ENCODE peak calls at places on chromosomes 6 and 20, in five cellular contexts. Y is CD4-positive, CD25-positive, alpha-beta regulatory T cell; K is cardiac muscle cell; M is IMR-90; H is heart right ventricle. U is an unnamed sample. For H3K27me3 and H3K4me1, the result is how much of the 10 kb centered on the place peaks cover.

GRCh38 chr6:89667872-89668556 is 29.5 kb upstream of the LYRM2 start:
- DNase-seq in M (no peak), Y (no peak), H (no peak), K (peak), U (no peak)

GRCh38 chr20:17568972-17569471 is 853 bp upstream of the DSTN start:
- DNase-seq in K (peak), H (peak), M (peak), Y (peak), U (peak)

GRCh38 chr20:43460172-43460829 is 2.6 kb downstream of the SRSF6 start:
- DNase-seq in K (no peak), M (no peak), Y (no peak), H (no peak), U (no peak)

GRCh38 chr20:13487202-13487601 is 151.5 kb downstream of the TASP1 start:
- DNase-seq in H (no peak), K (no peak), Y (no peak), M (no peak), U (no peak)

GRCh38 chr6:51846531-51846930 is 240.9 kb downstream of the PKHD1 start:
- DNase-seq in H (no peak), K (no peak), Y (no peak), M (no peak), U (no peak)

GRCh38 chr6:33324139-33324538 is 6.6 kb upstream of the ZBTB22 start:
- DNase-seq in M (no peak), Y (no peak), H (no peak), K (no peak), U (no peak)

GRCh38 chr20:7744411-7744810 is 195.8 kb downstream of the HAO1 start:
- DNase-seq in K (peak), H (no peak), M (peak), Y (no peak), U (no peak)

GRCh38 chr6:41352396-41352795 is 17.0 kb downstream of the NCR2 start:
- DNase-seq in M (no peak), Y (no peak), H (no peak), K (no peak), U (no peak)

GRCh38 chr6:134689177-134689576 is 260.7 kb downstream of the ALDH8A1 start:
- DNase-seq in M (no peak), H (no peak), Y (no peak), K (no peak), U (no peak)

GRCh38 chr6:27149140-27149539 is 98.4 kb upstream of the PRSS16 start:
- DNase-seq in Y (no peak), H (no peak), M (no peak), K (no peak), U (no peak)

GRCh38 chr6:156699017-156699421 is 78.2 kb upstream of the ARID1B start:
- DNase-seq in Y (no peak), M (peak), H (no peak), K (peak), U (no peak)

GRCh38 chr20:18657575-18657974 is 69.7 kb downstream of the DTD1 start:
- DNase-seq in Y (no peak), M (peak), K (peak), H (no peak), U (no peak)

GRCh38 chr6:5290500-5290899 is 29.2 kb downstream of the FARS2 start:
- DNase-seq in M (no peak), H (no peak), K (no peak), Y (no peak), U (no peak)

GRCh38 chr6:903746-904145 is 210.8 kb upstream of the EXOC2 start:
- DNase-seq in Y (no peak), H (no peak), K (no peak), M (peak), U (no peak)

GRCh38 chr20:7650481-7650880 is 289.8 kb downstream of the HAO1 start:
- DNase-seq in Y (no peak), K (peak), H (no peak), M (no peak), U (no peak)

GRCh38 chr6:140311146-140311545 is 936.7 kb upstream of the CITED2 start:
- DNase-seq in K (no peak), H (no peak), M (peak), Y (no peak), U (no peak)

GRCh38 chr6:43780293-43780692 is 10.3 kb downstream of the VEGFA start:
- DNase-seq in M (no peak), K (no peak), H (no peak), Y (no peak), U (no peak)

GRCh38 chr6:299050-299980 is 7.0 kb downstream of the DUSP22 start:
- DNase-seq in Y (no peak), M (peak), H (no peak), K (no peak), U (no peak)

GRCh38 chr20:17665756-17666155 is 16.3 kb downstream of the RRBP1 start:
- DNase-seq in Y (no peak), M (no peak), K (no peak), H (no peak), U (no peak)

GRCh38 chr20:47173596-47174216 is 182.8 kb downstream of the ZMYND8 start:
- DNase-seq in H (no peak), K (no peak), M (no peak), Y (no peak), U (no peak)

GRCh38 chr20:48437146-48437545 is 390.7 kb downstream of the PREX1 start:
- DNase-seq in H (no peak), M (no peak), K (no peak), Y (no peak), U (no peak)

GRCh38 chr6:37244430-37245310 is 12.9 kb upstream of the TBC1D22B start:
- DNase-seq in H (peak), K (peak), M (peak), Y (no peak), U (peak)

GRCh38 chr6:133567656-133568055 is 321.3 kb upstream of the TCF21 start:
- DNase-seq in H (no peak), Y (no peak), K (no peak), M (peak), U (no peak)

GRCh38 chr6:151388997-151389639 is 2.2 kb downstream of the ZBTB2 start:
- DNase-seq in H (no peak), K (no peak), M (no peak), Y (no peak), U (no peak)

GRCh38 chr20:41407617-41408016 is 41.0 kb upstream of the EMILIN3 start:
- DNase-seq in K (peak), M (no peak), Y (no peak), H (no peak), U (no peak)

GRCh38 chr20:9088556-9088955 is 19.7 kb downstream of the PLCB4 start:
- DNase-seq in H (no peak), K (no peak), M (no peak), Y (no peak), U (no peak)

GRCh38 chr20:8132632-8133587 is 844 bp downstream of the PLCB1 start:
- DNase-seq in M (no peak), H (peak), K (peak), Y (peak), U (peak)

GRCh38 chr6:168996106-168996505 is 257.5 kb downstream of the THBS2 start:
- DNase-seq in H (no peak), Y (no peak), K (no peak), M (no peak), U (no peak)

GRCh38 chr20:58420798-58421496 is 31.9 kb downstream of the VAPB start:
- DNase-seq in K (peak), H (no peak), M (peak), Y (no peak), U (no peak)

GRCh38 chr6:5541751-5542432 is 280.6 kb downstream of the FARS2 start:
- DNase-seq in Y (no peak), K (peak), M (peak), H (no peak), U (no peak)

GRCh38 chr6:18585032-18585573 is 198.0 kb downstream of the RNF144B start:
- DNase-seq in K (peak), H (no peak), Y (no peak), M (peak), U (no peak)

GRCh38 chr6:35360349-35361138 is 18.2 kb downstream of the PPARD start:
- DNase-seq in K (peak), H (peak), Y (no peak), M (peak), U (peak)

GRCh38 chr6:70241991-70242420 is 60.9 kb downstream of the COL9A1 start:
- DNase-seq in K (no peak), Y (no peak), H (no peak), M (no peak), U (no peak)

GRCh38 chr6:158377866-158378265 is 65.6 kb downstream of the TULP4 start:
- DNase-seq in Y (no peak), H (no peak), M (peak), K (no peak), U (no peak)

GRCh38 chr6:39594304-39594703 is 130.9 kb downstream of the KIF6 start:
- DNase-seq in H (no peak), K (no peak), M (no peak), Y (no peak), U (no peak)

GRCh38 chr6:80021591-80021990 is 17.1 kb downstream of the TTK start:
- DNase-seq in K (no peak), H (no peak), M (no peak), Y (no peak), U (no peak)

GRCh38 chr6:8082954-8083858 is 19.0 kb upstream of the BLOC1S5 start:
- DNase-seq in Y (no peak), M (peak), K (peak), H (no peak), U (peak)

GRCh38 chr6:42417641-42418112 is 34.0 kb downstream of the TRERF1 start:
- DNase-seq in Y (peak), M (no peak), K (peak), H (no peak), U (no peak)

GRCh38 chr20:41575412-41575811 is 42.8 kb downstream of the CHD6 start:
- DNase-seq in M (no peak), H (no peak), Y (no peak), K (no peak), U (no peak)

GRCh38 chr6:46219661-46220060 is 48.9 kb upstream of the ENPP5 start:
- DNase-seq in K (no peak), Y (no peak), M (no peak), H (no peak), U (no peak)
- H3K27ac ChIP-seq in K (no peak), Y (no peak), M (no peak), H (no peak), U (no peak)

GRCh38 chr20:666877-667276 is 8.7 kb downstream of the SCRT2 start:
- DNase-seq in Y (no peak), K (no peak), H (no peak), M (no peak), U (no peak)
- H3K27me3 ChIP-seq in Y (under half), K (under half), H (half or more), M (half or more), U (under half)

DNA sequence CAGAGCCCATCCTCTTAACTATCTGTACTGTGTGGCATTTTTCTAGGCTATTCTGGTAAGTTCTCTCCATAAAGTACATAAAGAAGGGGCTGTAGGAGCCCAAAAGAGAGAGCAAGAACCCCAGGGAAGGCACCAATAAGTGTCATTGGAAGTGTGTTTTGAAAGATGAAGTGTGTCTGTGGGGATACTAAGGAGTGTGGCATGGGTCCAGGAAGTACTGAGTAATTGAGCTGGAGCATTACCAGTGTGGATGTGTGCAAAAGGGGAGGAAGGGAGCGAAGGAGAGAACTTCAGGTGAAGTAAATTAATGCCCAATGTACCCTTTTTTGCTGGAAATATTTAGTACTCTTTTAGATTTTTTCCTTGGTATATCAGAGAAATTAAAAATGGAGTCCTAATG is 63.9 kb downstream of the KCNS1 start:
- DNase-seq in M (peak), K (peak), H (no peak), Y (no peak), U (no peak)
- H3K4me1 ChIP-seq in M (under half), K (under half), H (under half), Y (half or more), U (under half)

GRCh38 chr6:11042750-11043551 is 1.2 kb downstream of the ELOVL2 start:
- DNase-seq in K (peak), Y (peak), H (no peak), M (peak), U (no peak)
- H3K27ac ChIP-seq in K (no peak), Y (no peak), H (no peak), M (peak), U (no peak)

GRCh38 chr20:38673261-38673660 is 51.0 kb upstream of the SLC32A1 start:
- DNase-seq in K (no peak), Y (no peak), H (no peak), M (no peak), U (no peak)
- H3K27me3 ChIP-seq in K (under half), Y (under half), H (half or more), M (under half), U (under half)

GRCh38 chr20:62925420-62926228 is 681 bp downstream of the DIDO1 start:
- DNase-seq in H (peak), K (peak), M (peak), Y (peak), U (no peak)

GRCh38 chr20:62926229-62927127 is at the start of gene DIDO1:
- DNase-seq in M (peak), Y (peak), H (peak), K (peak), U (peak)

GRCh38 chr20:62928246-62928939 is 2.1 kb upstream of the DIDO1 start:
- DNase-seq in K (no peak), M (no peak), H (no peak), Y (no peak), U (peak)

GRCh38 chr20:62929051-62929538 is 2.8 kb upstream of the DIDO1 start:
- DNase-seq in K (peak), H (peak), Y (peak), M (peak), U (peak)

GRCh38 chr20:62927128-62927705 is 912 bp upstream of the DIDO1 start:
- DNase-seq in H (no peak), K (no peak), M (no peak), Y (no peak), U (no peak)
- H3K4me1 ChIP-seq in H (half or more), K (under half), M (under half), Y (half or more), U (under half)

GRCh38 chr6:147770221-147770620 is 261.7 kb downstream of the SAMD5 start:
- DNase-seq in Y (no peak), M (no peak), H (no peak), K (no peak), U (no peak)
- H3K27ac ChIP-seq in Y (no peak), M (no peak), H (no peak), K (no peak), U (no peak)

DNA sequence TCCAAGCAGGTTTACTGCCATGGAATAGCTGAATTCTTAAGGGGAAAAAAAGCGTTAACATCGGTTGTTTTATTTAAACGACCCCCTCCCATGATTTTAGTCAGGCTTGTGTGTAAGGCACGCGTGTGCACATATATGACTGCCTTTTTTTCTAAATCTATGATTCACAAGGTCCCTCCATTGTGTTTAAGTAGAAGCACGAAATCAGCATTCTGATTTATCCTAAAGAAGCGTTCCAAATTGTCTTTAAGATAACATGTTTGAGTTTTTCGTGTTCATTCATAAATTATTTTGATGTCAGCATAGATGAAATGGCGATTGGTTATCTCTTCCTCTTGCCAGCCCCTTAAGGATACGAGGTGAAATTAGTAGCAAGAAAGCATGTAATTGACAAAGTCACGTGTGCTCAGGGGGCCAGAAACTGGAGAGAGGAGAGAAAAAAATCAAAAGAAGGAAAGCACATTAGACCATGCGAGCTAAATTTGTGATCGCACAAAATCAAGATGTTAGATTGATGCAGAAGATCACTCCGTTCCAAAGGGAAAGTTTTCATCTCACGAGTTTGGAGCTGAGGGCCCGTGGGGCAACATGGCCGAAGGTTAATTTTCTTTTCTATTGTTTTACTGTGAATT is at the start of gene LIN28B:
- DNase-seq in K (no peak), M (no peak), H (no peak), Y (no peak), U (no peak)
- H3K27me3 ChIP-seq in K (under half), M (under half), H (half or more), Y (half or more), U (under half)